ENCODE peak calls at places on chromosomes 16 and 17, in six cellular contexts. One of them, this sample, is unnamed.
A peak's percentile ranks its signal among the peaks of the same experiment; 100 is the strongest.

GRCh38 chr17:40846515-40847155 is 20.4 kb downstream of the KRT12 start:
- DNase-seq in B cell: no peak
- DNase-seq in AML-193: no peak
- DNase-seq in EL: no peak
- DNase-seq in GM19239: no peak
- DNase-seq in GM12865: no peak
- DNase-seq in this sample: no peak

GRCh38 chr17:35809855-35810461 is 674 bp downstream of the TAF15 start:
- DNase-seq in B cell: no peak
- DNase-seq in AML-193: no peak
- DNase-seq in EL: no peak
- DNase-seq in GM19239: no peak
- DNase-seq in GM12865: no peak
- DNase-seq in this sample: no peak

GRCh38 chr17:75245011-75245410 is 16.4 kb downstream of the GGA3 start:
- DNase-seq in B cell: no peak
- DNase-seq in AML-193: no peak
- DNase-seq in EL: no peak
- DNase-seq in GM19239: no peak
- DNase-seq in GM12865: no peak
- DNase-seq in this sample: no peak

GRCh38 chr17:17913695-17914332 is 58.4 kb downstream of the TOM1L2 start:
- DNase-seq in B cell: no peak
- DNase-seq in AML-193: no peak
- DNase-seq in EL: peak; percentile 96
- DNase-seq in GM19239: peak; percentile 62
- DNase-seq in GM12865: peak; percentile 41
- DNase-seq in this sample: no peak

GRCh38 chr17:58282442-58282841 is 1.7 kb upstream of the MPO start:
- DNase-seq in B cell: no peak
- DNase-seq in AML-193: no peak
- DNase-seq in EL: no peak
- DNase-seq in GM19239: no peak
- DNase-seq in GM12865: no peak
- DNase-seq in this sample: no peak

GRCh38 chr17:41340934-41341861 is 9.4 kb downstream of the KRT33A start:
- DNase-seq in B cell: no peak
- DNase-seq in AML-193: no peak
- DNase-seq in EL: no peak
- DNase-seq in GM19239: no peak
- DNase-seq in GM12865: peak; percentile 29
- DNase-seq in this sample: no peak

GRCh38 chr17:9071016-9071415 is 49.7 kb downstream of the NTN1 start:
- DNase-seq in B cell: no peak
- DNase-seq in AML-193: no peak
- DNase-seq in EL: no peak
- DNase-seq in GM19239: no peak
- DNase-seq in GM12865: no peak
- DNase-seq in this sample: no peak

GRCh38 chr17:31472137-31472536 is 80.7 kb downstream of the RAB11FIP4 start:
- DNase-seq in B cell: no peak
- DNase-seq in AML-193: no peak
- DNase-seq in EL: no peak
- DNase-seq in GM19239: no peak
- DNase-seq in GM12865: no peak
- DNase-seq in this sample: no peak

GRCh38 chr17:36931096-36931696 is 6.1 kb upstream of the LHX1 start:
- DNase-seq in B cell: no peak
- DNase-seq in AML-193: no peak
- DNase-seq in EL: no peak
- DNase-seq in GM19239: no peak
- DNase-seq in GM12865: no peak
- DNase-seq in this sample: no peak

GRCh38 chr16:64412578-64413280 is 709.1 kb downstream of the CDH11 start:
- DNase-seq in B cell: no peak
- DNase-seq in AML-193: no peak
- DNase-seq in EL: peak; percentile 52
- DNase-seq in GM19239: no peak
- DNase-seq in GM12865: no peak
- DNase-seq in this sample: no peak

GRCh38 chr16:53123753-53124152 is 69.0 kb downstream of the CHD9 start:
- DNase-seq in B cell: no peak
- DNase-seq in AML-193: no peak
- DNase-seq in EL: peak; percentile 43
- DNase-seq in GM19239: no peak
- DNase-seq in GM12865: no peak
- DNase-seq in this sample: no peak

GRCh38 chr17:8692916-8693315 is 51.7 kb downstream of the CCDC42 start:
- DNase-seq in B cell: no peak
- DNase-seq in AML-193: no peak
- DNase-seq in EL: no peak
- DNase-seq in GM19239: no peak
- DNase-seq in GM12865: no peak
- DNase-seq in this sample: no peak

GRCh38 chr17:15908378-15908777 is 36.6 kb upstream of the ADORA2B start:
- DNase-seq in B cell: no peak
- DNase-seq in AML-193: no peak
- DNase-seq in EL: no peak
- DNase-seq in GM19239: no peak
- DNase-seq in GM12865: no peak
- DNase-seq in this sample: no peak

GRCh38 chr17:40952169-40952568 is 14.6 kb downstream of the KRT39 start:
- DNase-seq in B cell: no peak
- DNase-seq in AML-193: no peak
- DNase-seq in EL: no peak
- DNase-seq in GM19239: no peak
- DNase-seq in GM12865: no peak
- DNase-seq in this sample: no peak

GRCh38 chr17:20095366-20096080 is 86.4 kb downstream of the SPECC1 start:
- DNase-seq in B cell: no peak
- DNase-seq in AML-193: no peak
- DNase-seq in EL: peak; percentile 54
- DNase-seq in GM19239: no peak
- DNase-seq in GM12865: no peak
- DNase-seq in this sample: no peak

GRCh38 chr17:49031965-49032928 is 35.1 kb downstream of the IGF2BP1 start:
- DNase-seq in B cell: peak; percentile 59
- DNase-seq in AML-193: peak; percentile 82
- DNase-seq in EL: peak; percentile 85
- DNase-seq in GM19239: peak; percentile 73
- DNase-seq in GM12865: peak; percentile 81
- DNase-seq in this sample: no peak

GRCh38 chr16:54477766-54478165 is 191.2 kb upstream of the IRX3 start:
- DNase-seq in B cell: no peak
- DNase-seq in AML-193: no peak
- DNase-seq in EL: no peak
- DNase-seq in GM19239: no peak
- DNase-seq in GM12865: no peak
- DNase-seq in this sample: no peak

This sample was measured in stimulated activated CD8-positive, alpha-beta memory T cell treated with anti-CD3 and anti-CD28 coated beads, Interleukin-4, amount 100 ng/mL, for 1 hour.